ENCODE peak calls at places on chromosome 12, in five cellular contexts. P, T, U, I and O are unnamed samples.

GRCh38 chr12:88553941-88554658 is 26.2 kb downstream of the KITLG start:
- DNase-seq in U (no peak), P (no peak), T (peak; percentile 49), I (no peak), O (no peak)

GRCh38 chr12:125287155-125287847 is 222.1 kb downstream of the AACS start:
- DNase-seq in P (no peak), U (no peak), T (no peak), I (no peak), O (no peak)

GRCh38 chr12:77728018-77728417 is 102.7 kb upstream of the NAV3 start:
- DNase-seq in I (no peak), P (no peak), U (no peak), T (no peak), O (no peak)

GRCh38 chr12:44875954-44876553 is at the start of gene NELL2:
- DNase-seq in P (no peak), T (no peak), I (no peak), U (no peak), O (peak; percentile 59)

GRCh38 chr12:124633269-124633953 is 66.0 kb upstream of the NCOR2 start:
- DNase-seq in T (peak; percentile 57), I (no peak), P (peak; percentile 80), U (no peak), O (no peak)

GRCh38 chr12:53053223-53054111 is 3.6 kb downstream of the TNS2 start:
- DNase-seq in P (no peak), T (peak; percentile 73), U (peak; percentile 84), I (no peak), O (peak; percentile 78)

GRCh38 chr12:27367078-27367477 is 34.4 kb downstream of the BMAL2 start:
- DNase-seq in U (no peak), I (no peak), T (no peak), P (no peak), O (no peak)

GRCh38 chr12:107320929-107321618 is 227.7 kb upstream of the CRY1 start:
- DNase-seq in T (no peak), U (no peak), P (no peak), I (no peak), O (no peak)

GRCh38 chr12:46964496-46965098 is 114.8 kb upstream of the PCED1B start:
- DNase-seq in P (no peak), T (no peak), I (no peak), U (no peak), O (no peak)

GRCh38 chr12:52473738-52474137 is at the start of gene KRT6C:
- DNase-seq in T (no peak), U (no peak), P (no peak), I (no peak), O (no peak)

GRCh38 chr12:104864668-104865067 is 93.4 kb downstream of the SLC41A2 start:
- DNase-seq in P (peak; percentile 6), T (no peak), U (no peak), I (no peak), O (no peak)

GRCh38 chr12:168763-169525 is 45.0 kb downstream of the SLC6A12 start:
- DNase-seq in U (no peak), T (no peak), I (no peak), P (no peak), O (no peak)

GRCh38 chr12:124386059-124386458 is 91.2 kb downstream of the RFLNA start:
- DNase-seq in T (no peak), P (no peak), U (no peak), I (no peak), O (no peak)

GRCh38 chr12:28844718-28845117 is 304.4 kb upstream of the FAR2 start:
- DNase-seq in I (no peak), U (no peak), P (no peak), T (no peak), O (no peak)

GRCh38 chr12:53966385-53967133 is 6.4 kb upstream of the HOXC11 start:
- DNase-seq in U (no peak), I (no peak), T (no peak), P (no peak), O (no peak)

GRCh38 chr12:62435337-62436163 is 31.1 kb upstream of the MON2 start:
- DNase-seq in I (peak; percentile 15), P (peak; percentile 11), T (no peak), U (peak; percentile 49), O (peak; percentile 59)

GRCh38 chr12:39406257-39406656 is 36.7 kb downstream of the KIF21A start:
- DNase-seq in T (no peak), I (no peak), U (no peak), P (no peak), O (no peak)

GRCh38 chr12:42790761-42791151 is 201.2 kb upstream of the PRICKLE1 start:
- DNase-seq in U (no peak), T (peak; percentile 61), P (no peak), I (no peak), O (peak; percentile 8)

GRCh38 chr12:113465808-113466769 is 5.6 kb downstream of the LHX5 start:
- DNase-seq in T (no peak), I (no peak), P (no peak), U (no peak), O (no peak)

GRCh38 chr12:6444704-6445688 is at the start of gene CD27:
- DNase-seq in U (no peak), T (no peak), I (no peak), P (no peak), O (no peak)
- TF ChIP-seq POLR2AphosphoS5 in U (no peak), T (no peak), I (no peak), P (no peak), O (no peak)

GRCh38 chr12:95085612-95086011 is 12.2 kb upstream of the NR2C1 start:
- DNase-seq in U (no peak), I (no peak), P (no peak), T (no peak), O (no peak)

GRCh38 chr12:95083471-95083870 is 10.1 kb upstream of the NR2C1 start:
- DNase-seq in P (no peak), U (no peak), T (no peak), I (no peak), O (no peak)

GRCh38 chr12:95088339-95088738 is 14.9 kb upstream of the NR2C1 start:
- DNase-seq in T (no peak), P (no peak), I (no peak), U (no peak), O (no peak)

GRCh38 chr12:95083938-95084337 is 10.5 kb upstream of the NR2C1 start:
- DNase-seq in T (no peak), I (no peak), U (no peak), P (no peak), O (no peak)
- TF ChIP-seq POLR2AphosphoS5 in T (no peak), I (peak; percentile 78), U (peak; percentile 80), P (no peak), O (no peak)

DNA sequence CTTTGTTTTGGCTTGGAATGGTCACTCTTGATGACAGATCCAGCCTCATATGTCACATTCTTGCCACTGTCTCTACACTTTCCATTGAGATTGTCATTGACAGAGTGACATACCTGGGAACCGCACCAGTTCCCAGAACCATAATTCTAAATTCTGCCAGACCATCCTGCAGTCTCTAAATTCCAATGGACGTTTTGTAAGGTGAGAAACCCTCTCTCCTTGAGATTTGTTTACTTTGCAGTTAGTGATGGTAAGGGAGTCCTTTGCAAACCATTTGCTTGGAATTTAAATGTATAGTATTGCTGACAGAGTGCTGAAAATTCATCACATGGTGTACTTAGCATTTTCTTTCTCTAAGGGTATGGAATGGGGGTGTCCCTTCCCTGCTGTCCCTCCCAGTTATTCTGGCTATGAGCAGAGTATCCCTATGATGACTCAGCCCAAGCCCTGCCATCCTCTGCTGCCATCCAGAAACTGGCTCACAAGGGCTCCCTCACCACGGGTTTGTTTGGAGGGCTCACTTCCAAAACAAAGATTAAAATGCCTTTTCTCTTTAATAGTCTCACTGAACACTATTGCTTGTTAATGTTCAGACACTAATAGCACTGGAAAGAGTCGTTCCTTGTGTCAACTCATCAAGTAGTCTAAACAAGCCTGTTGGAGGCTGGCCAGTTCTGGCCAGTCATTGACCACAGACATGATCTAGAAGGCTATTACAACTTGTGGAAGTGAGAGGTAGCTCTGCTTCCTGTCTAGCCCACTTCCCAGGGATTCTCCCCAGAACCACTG is 129.0 kb upstream of the HMGA2 start:
- DNase-seq in U (peak; percentile 78), T (peak; percentile 93), P (no peak), I (peak; percentile 88), O (no peak)
- TF ChIP-seq POLR2AphosphoS5 in U (peak; percentile 12), T (peak; percentile 60), P (no peak), I (no peak), O (no peak)

DNA sequence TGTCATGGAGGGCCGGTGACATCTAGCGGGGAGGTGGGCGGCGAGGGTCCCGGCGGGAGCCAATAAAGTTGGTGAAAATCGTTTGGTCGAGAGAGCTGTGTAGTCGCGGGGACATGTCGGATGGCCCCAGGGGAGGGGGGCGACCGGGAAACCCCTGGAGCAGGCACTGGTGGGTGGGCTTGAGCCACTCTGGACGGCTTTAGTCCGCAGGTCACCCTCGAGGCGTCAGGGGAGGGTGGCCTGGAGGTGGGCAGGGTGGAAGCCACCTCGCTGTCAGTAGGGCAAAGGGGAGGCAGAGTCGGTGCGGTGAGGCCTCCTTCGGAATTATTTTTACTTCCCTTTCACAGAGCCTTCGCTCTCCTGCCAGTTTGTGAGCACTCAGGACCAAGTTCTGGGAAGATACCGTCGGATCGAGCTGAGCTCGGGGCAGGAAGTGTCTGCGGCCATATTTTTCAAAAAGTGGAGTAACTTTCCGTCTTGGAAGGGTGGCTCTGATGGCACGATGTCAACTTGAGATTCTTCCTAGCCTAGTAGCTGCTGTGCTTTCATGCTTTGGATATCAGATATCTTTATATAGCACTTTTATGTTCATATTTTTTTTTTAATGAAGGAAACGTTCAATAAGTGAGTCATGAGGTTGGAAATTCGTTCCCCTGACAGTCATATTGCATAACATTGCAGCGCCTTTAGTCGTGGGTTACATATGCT is 28.2 kb downstream of the WBP11 start:
- DNase-seq in P (peak; percentile 42), I (no peak), T (no peak), U (peak; percentile 56), O (no peak)
- TF ChIP-seq POLR2AphosphoS5 in P (no peak), I (no peak), T (no peak), U (peak; percentile 32), O (no peak)

GRCh38 chr12:96445743-96446655 is 43.4 kb upstream of the CFAP54 start:
- DNase-seq in P (peak; percentile 27), U (no peak), T (no peak), I (no peak), O (peak; percentile 75)
- TF ChIP-seq POLR2AphosphoS5 in P (no peak), U (peak; percentile 69), T (no peak), I (no peak), O (no peak)

GRCh38 chr12:14260011-14260993 is 105.2 kb upstream of the ATF7IP start:
- DNase-seq in T (peak; percentile 47), I (no peak), U (peak; percentile 89), P (peak; percentile 54), O (peak; percentile 61)
- TF ChIP-seq POLR2AphosphoS5 in T (peak; percentile 48), I (no peak), U (peak; percentile 76), P (no peak), O (no peak)

DNA sequence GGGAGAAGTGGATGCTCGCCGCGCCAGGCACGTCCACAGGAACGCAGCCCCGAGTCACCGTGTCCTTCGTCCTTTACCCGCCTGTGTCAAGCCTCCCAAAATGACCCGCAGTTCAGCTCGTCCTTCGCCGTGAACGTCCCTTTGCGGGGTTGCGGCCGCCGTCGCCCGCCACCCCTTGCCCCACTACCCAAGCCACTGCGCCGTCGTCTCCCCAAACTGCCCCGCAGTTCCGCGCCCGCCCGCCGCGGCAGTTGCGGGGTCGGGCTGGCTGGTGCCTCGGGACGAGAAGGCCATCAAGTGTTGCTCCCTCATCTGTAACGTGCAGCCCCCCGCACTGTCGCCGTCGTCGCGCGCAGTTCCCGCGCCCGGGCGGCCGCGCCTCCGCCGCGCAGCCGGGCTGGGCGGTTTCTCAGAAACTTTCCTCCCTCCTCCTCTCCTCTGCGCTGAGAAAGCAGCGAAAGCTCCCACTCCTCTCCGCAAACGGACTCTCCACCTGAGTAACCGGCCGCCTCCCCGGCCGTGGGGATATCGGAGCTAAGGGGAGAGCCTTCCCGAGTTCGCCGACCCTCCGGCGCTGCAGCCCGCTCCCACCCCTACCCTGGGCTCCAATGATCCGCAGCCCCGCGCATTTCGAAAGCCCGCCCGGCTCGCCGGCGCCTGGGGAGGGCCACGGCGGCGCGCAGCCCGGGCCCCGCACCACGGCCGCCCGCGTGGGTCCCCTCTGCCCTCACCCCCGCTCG is 6.7 kb downstream of the CDKN1B start:
- DNase-seq in U (peak; percentile 44), I (no peak), T (no peak), P (no peak), O (peak; percentile 19)
- TF ChIP-seq POLR2AphosphoS5 in U (peak; percentile 5), I (no peak), T (peak; percentile 13), P (no peak), O (no peak)